ENCODE peak calls at places on chromosomes 6 and 20, in ten cellular contexts. N, D, P, Z, I, X, J, B, V and S are unnamed samples.

GRCh38 chr6:1406306-1407058 is 17.1 kb downstream of the FOXF2 start:
- DNase-seq in N (no peak), D (no peak), P (no peak), Z (peak; percentile 8), I (peak; percentile 70), X (peak; percentile 82), J (no peak), B (peak; percentile 43), V (no peak), S (no peak)

GRCh38 chr20:37245671-37246237 is 15.9 kb downstream of the GHRH start:
- DNase-seq in N (no peak), D (no peak), P (no peak), Z (no peak), I (no peak), X (no peak), J (no peak), B (no peak), V (no peak), S (no peak)

GRCh38 chr6:132648356-132648755 is 10.6 kb downstream of the TAAR1 start:
- DNase-seq in N (peak; percentile 1), D (no peak), P (no peak), Z (no peak), I (peak; percentile 74), X (peak; percentile 37), J (no peak), B (peak; percentile 57), V (no peak), S (no peak)

GRCh38 chr20:17485017-17485416 is 46.2 kb downstream of the BFSP1 start:
- DNase-seq in N (no peak), D (no peak), P (no peak), Z (no peak), I (no peak), X (no peak), J (no peak), B (no peak), V (no peak), S (no peak)

GRCh38 chr6:123534264-123534663 is 102.5 kb downstream of the TRDN start:
- DNase-seq in N (no peak), D (no peak), P (no peak), Z (no peak), I (no peak), X (no peak), J (no peak), B (no peak), V (no peak), S (no peak)

GRCh38 chr6:66103954-66104353 is 396.9 kb upstream of the EYS start:
- DNase-seq in N (no peak), D (no peak), P (no peak), Z (no peak), I (peak; percentile 0), X (no peak), J (no peak), B (no peak), V (no peak), S (no peak)

GRCh38 chr6:143478479-143479062 is 28.0 kb downstream of the PEX3 start:
- DNase-seq in N (no peak), D (no peak), P (no peak), Z (no peak), I (no peak), X (no peak), J (no peak), B (no peak), V (no peak), S (no peak)

GRCh38 chr20:24672886-24673677 is 203.7 kb downstream of the SYNDIG1 start:
- DNase-seq in N (peak; percentile 42), D (no peak), P (no peak), Z (no peak), I (peak; percentile 97), X (peak; percentile 91), J (peak; percentile 58), B (peak; percentile 96), V (peak; percentile 4), S (no peak)

GRCh38 chr20:17470521-17470920 is 60.7 kb downstream of the BFSP1 start:
- DNase-seq in N (no peak), D (no peak), P (no peak), Z (no peak), I (no peak), X (no peak), J (no peak), B (no peak), V (no peak), S (no peak)

GRCh38 chr6:137165375-137166246 is 7.8 kb downstream of the IL22RA2 start:
- DNase-seq in N (peak; percentile 37), D (no peak), P (peak; percentile 19), Z (no peak), I (no peak), X (no peak), J (no peak), B (peak; percentile 55), V (no peak), S (peak; percentile 17)

GRCh38 chr6:139135578-139136545 is 982 bp downstream of the HECA start:
- DNase-seq in N (no peak), D (peak; percentile 29), P (peak; percentile 67), Z (peak; percentile 61), I (peak; percentile 11), X (peak; percentile 57), J (peak; percentile 92), B (peak; percentile 64), V (peak; percentile 76), S (peak; percentile 35)

GRCh38 chr6:15370730-15371129 is 124.9 kb downstream of the JARID2 start:
- DNase-seq in N (no peak), D (no peak), P (no peak), Z (no peak), I (no peak), X (no peak), J (no peak), B (no peak), V (no peak), S (no peak)

GRCh38 chr6:111603648-111604047 is 2.0 kb downstream of the TRAF3IP2 start:
- DNase-seq in N (no peak), D (no peak), P (no peak), Z (no peak), I (peak; percentile 34), X (peak; percentile 39), J (no peak), B (peak; percentile 68), V (no peak), S (no peak)

GRCh38 chr6:13611715-13612114 is 3.4 kb upstream of the NOL7 start:
- DNase-seq in N (no peak), D (no peak), P (no peak), Z (no peak), I (no peak), X (peak; percentile 32), J (no peak), B (no peak), V (no peak), S (no peak)

DNA sequence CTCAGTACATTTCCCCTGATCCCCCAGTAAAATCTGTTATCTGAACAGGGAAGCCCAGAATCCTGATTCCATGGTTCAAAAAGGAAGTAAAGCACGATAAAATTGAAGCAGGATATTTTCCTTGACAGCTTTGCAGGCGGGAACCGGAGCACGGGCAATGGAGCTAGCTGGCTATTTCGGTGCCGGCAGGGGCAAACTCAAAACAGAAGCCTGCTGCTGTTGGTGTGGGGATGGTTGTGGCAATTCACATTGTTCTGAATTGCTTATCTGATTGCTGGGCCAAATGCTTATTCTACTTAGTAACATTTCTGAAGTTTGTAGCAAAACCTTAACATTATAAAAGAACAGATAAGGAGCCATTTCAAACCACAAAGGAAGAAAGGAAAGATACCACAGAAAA is 172.4 kb downstream of the MMS22L start:
- DNase-seq in N (no peak), D (no peak), P (no peak), Z (peak; percentile 50), I (no peak), X (no peak), J (no peak), B (no peak), V (no peak), S (no peak)
- H3K4me3 ChIP-seq in N (no peak overlapping the region), D (no peak overlapping the region), P (no peak overlapping the region), Z (no peak overlapping the region), I (no peak overlapping the region), X (no peak overlapping the region), J (no peak overlapping the region), B (no peak overlapping the region), V (no peak overlapping the region), S (no peak overlapping the region)

GRCh38 chr20:59623133-59623532 is 18.8 kb downstream of the PHACTR3 start:
- DNase-seq in N (no peak), D (no peak), P (no peak), Z (no peak), I (no peak), X (no peak), J (peak; percentile 17), B (no peak), V (no peak), S (no peak)

GRCh38 chr20:59623583-59623982 is 19.2 kb downstream of the PHACTR3 start:
- DNase-seq in N (no peak), D (no peak), P (no peak), Z (no peak), I (no peak), X (no peak), J (no peak), B (no peak), V (no peak), S (no peak)

GRCh38 chr20:59625214-59625922 is 21.0 kb downstream of the PHACTR3 start:
- DNase-seq in N (no peak), D (no peak), P (no peak), Z (no peak), I (no peak), X (no peak), J (no peak), B (no peak), V (no peak), S (no peak)

GRCh38 chr20:59622496-59622895 is 18.2 kb downstream of the PHACTR3 start:
- DNase-seq in N (no peak), D (no peak), P (no peak), Z (no peak), I (no peak), X (no peak), J (peak; percentile 54), B (no peak), V (no peak), S (no peak)

GRCh38 chr20:59624401-59624800 is 20.1 kb downstream of the PHACTR3 start:
- DNase-seq in N (no peak), D (no peak), P (no peak), Z (no peak), I (no peak), X (no peak), J (no peak), B (no peak), V (no peak), S (no peak)
- H3K9me3 ChIP-seq in N (no peaks in the 10 kb centered on the region), D (no peaks in the 10 kb centered on the region), P (no peaks in the 10 kb centered on the region), Z (no peaks in the 10 kb centered on the region), I (peaks cover 39% of the 10 kb centered on the region), X (no peaks in the 10 kb centered on the region), J (no peaks in the 10 kb centered on the region), B (no peaks in the 10 kb centered on the region), V (no peaks in the 10 kb centered on the region), S (no peaks in the 10 kb centered on the region)

GRCh38 chr6:41723936-41724637 is 11.3 kb downstream of the TFEB start:
- DNase-seq in N (no peak), D (no peak), P (no peak), Z (no peak), I (no peak), X (no peak), J (no peak), B (no peak), V (no peak), S (no peak)
- H3K4me3 ChIP-seq in N (no peak overlapping the region), D (peak overlapping the region; percentile 24), P (no peak overlapping the region), Z (no peak overlapping the region), I (no peak overlapping the region), X (no peak overlapping the region), J (no peak overlapping the region), B (no peak overlapping the region), V (no peak overlapping the region), S (no peak overlapping the region)

DNA sequence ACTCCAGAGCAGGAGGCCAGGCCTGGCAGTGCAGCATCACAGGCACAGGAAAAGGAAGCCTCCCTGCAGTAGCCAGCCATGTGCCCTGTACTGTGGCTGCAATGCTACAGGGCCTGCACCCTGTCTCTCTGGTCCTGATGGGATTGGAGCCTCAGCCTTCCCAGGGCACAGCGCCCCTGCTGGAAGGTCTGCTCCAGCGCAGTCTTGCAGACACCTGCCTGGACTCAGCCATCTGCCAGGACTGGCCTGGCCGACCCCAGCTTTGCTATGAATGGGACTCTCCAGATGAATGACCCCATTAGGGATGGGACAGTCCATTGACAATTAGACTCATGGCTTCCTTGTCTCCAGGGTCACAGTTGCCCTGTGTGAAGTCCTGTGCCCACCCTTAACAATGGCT is 251.6 kb downstream of the ERMARD start:
- DNase-seq in N (no peak), D (no peak), P (no peak), Z (no peak), I (no peak), X (no peak), J (peak; percentile 63), B (no peak), V (no peak), S (no peak)
- H3K9me3 ChIP-seq in N (no peaks in the 10 kb centered on the region), D (no peaks in the 10 kb centered on the region), P (no peaks in the 10 kb centered on the region), Z (no peaks in the 10 kb centered on the region), I (peaks cover 37% of the 10 kb centered on the region), X (peaks cover 16% of the 10 kb centered on the region), J (no peaks in the 10 kb centered on the region), B (no peaks in the 10 kb centered on the region), V (no peaks in the 10 kb centered on the region), S (peaks cover 5% of the 10 kb centered on the region)